ENCODE peak calls at places on chromosomes 6 and 20, in four cellular contexts. M is HCT116, B is neural progenitor cell, G is OCI-LY7. N is an unnamed sample. For H4K20me1, the result is how much of the 10 kb centered on the place peaks cover.

GRCh38 chr20:18056174-18057105 is 1.3 kb downstream of the OVOL2 start:
- DNase-seq in M (no peak), B (peak), G (no peak), N (peak)

GRCh38 chr20:25512709-25513108 is 72.6 kb downstream of the NINL start:
- DNase-seq in M (no peak), B (no peak), G (no peak), N (no peak)

GRCh38 chr6:45001663-45002062 is 326.5 kb upstream of the RUNX2 start:
- DNase-seq in M (no peak), B (no peak), G (no peak), N (no peak)

GRCh38 chr6:3749991-3750323 is 1.6 kb downstream of the PXDC1 start:
- DNase-seq in M (no peak), B (no peak), G (no peak), N (peak)

GRCh38 chr20:59708326-59708725 is 104.0 kb downstream of the PHACTR3 start:
- DNase-seq in M (no peak), B (no peak), G (no peak), N (no peak)

GRCh38 chr6:19896580-19897010 is 59.4 kb downstream of the ID4 start:
- DNase-seq in M (no peak), B (no peak), G (no peak), N (peak)

GRCh38 chr20:47785321-47785899 is at the start of gene SULF2:
- DNase-seq in M (no peak), B (peak), G (no peak), N (peak)

GRCh38 chr20:3383878-3384495 is 23.5 kb downstream of the DNAAF9 start:
- DNase-seq in M (no peak), B (no peak), G (no peak), N (no peak)

GRCh38 chr6:23963137-23963536 is 162.9 kb upstream of the NRSN1 start:
- DNase-seq in M (no peak), B (peak), G (no peak), N (peak)

GRCh38 chr6:155890409-155890808 is 434.8 kb upstream of the NOX3 start:
- DNase-seq in M (no peak), B (no peak), G (no peak), N (peak)

GRCh38 chr6:35731414-35731735 is 5.5 kb upstream of the ARMC12 start:
- DNase-seq in M (no peak), B (peak), G (peak), N (peak)

GRCh38 chr6:158068893-158069799 is 87.5 kb downstream of the SYNJ2 start:
- DNase-seq in M (no peak), B (no peak), G (no peak), N (peak)

GRCh38 chr20:1827974-1828785 is 67.0 kb upstream of the SIRPA start:
- DNase-seq in M (peak), B (peak), G (no peak), N (peak)

GRCh38 chr6:37784585-37784967 is 35.0 kb upstream of the ZFAND3 start:
- DNase-seq in M (no peak), B (peak), G (no peak), N (no peak)

GRCh38 chr6:119384444-119384843 is 34.9 kb upstream of the MAN1A1 start:
- DNase-seq in M (no peak), B (no peak), G (no peak), N (no peak)

GRCh38 chr6:106974999-106975698 is 620 bp upstream of the CD24 start:
- DNase-seq in M (no peak), B (peak), G (peak), N (peak)

GRCh38 chr20:25285856-25286798 is 38.2 kb downstream of the PYGB start:
- DNase-seq in M (no peak), B (no peak), G (no peak), N (no peak)

GRCh38 chr6:3697609-3698008 is 53.9 kb downstream of the PXDC1 start:
- DNase-seq in M (no peak), B (no peak), G (no peak), N (no peak)

GRCh38 chr6:51266569-51266968 is 447.9 kb downstream of the TFAP2B start:
- DNase-seq in M (no peak), B (no peak), G (no peak), N (no peak)

GRCh38 chr6:112934433-112935327 is 587.5 kb downstream of the RFPL4B start:
- DNase-seq in M (no peak), B (no peak), G (no peak), N (no peak)

GRCh38 chr6:163243083-163243482 is 171.4 kb upstream of the QKI start:
- DNase-seq in M (no peak), B (no peak), G (no peak), N (no peak)

GRCh38 chr20:45055056-45055455 is 45.9 kb downstream of the KCNS1 start:
- DNase-seq in M (no peak), B (no peak), G (no peak), N (no peak)

GRCh38 chr6:161407581-161407980 is 133.7 kb upstream of the AGPAT4 start:
- DNase-seq in M (no peak), B (peak), G (no peak), N (peak)

GRCh38 chr6:84082693-84083265 is 49.2 kb downstream of the MRAP2 start:
- DNase-seq in M (no peak), B (peak), G (no peak), N (no peak)

GRCh38 chr6:82248233-82248735 is 740 bp upstream of the IBTK start:
- DNase-seq in M (peak), B (peak), G (no peak), N (peak)

GRCh38 chr6:13006578-13007300 is 290.2 kb downstream of the PHACTR1 start:
- DNase-seq in M (no peak), B (no peak), G (no peak), N (peak)

GRCh38 chr20:15616626-15617025 is 956.6 kb downstream of the KIF16B start:
- DNase-seq in M (no peak), B (no peak), G (no peak), N (peak)

GRCh38 chr6:113842165-113842564 is 15.0 kb upstream of the MARCKS start:
- DNase-seq in M (no peak), B (no peak), G (no peak), N (no peak)

GRCh38 chr6:113428702-113429101 is 428.4 kb upstream of the MARCKS start:
- DNase-seq in M (no peak), B (no peak), G (no peak), N (no peak)

GRCh38 chr20:51446230-51446629 is 96.3 kb downstream of the NFATC2 start:
- DNase-seq in M (no peak), B (no peak), G (no peak), N (no peak)

GRCh38 chr6:118383924-118384323 is 164.2 kb upstream of the PLN start:
- DNase-seq in M (no peak), B (no peak), G (no peak), N (no peak)

DNA sequence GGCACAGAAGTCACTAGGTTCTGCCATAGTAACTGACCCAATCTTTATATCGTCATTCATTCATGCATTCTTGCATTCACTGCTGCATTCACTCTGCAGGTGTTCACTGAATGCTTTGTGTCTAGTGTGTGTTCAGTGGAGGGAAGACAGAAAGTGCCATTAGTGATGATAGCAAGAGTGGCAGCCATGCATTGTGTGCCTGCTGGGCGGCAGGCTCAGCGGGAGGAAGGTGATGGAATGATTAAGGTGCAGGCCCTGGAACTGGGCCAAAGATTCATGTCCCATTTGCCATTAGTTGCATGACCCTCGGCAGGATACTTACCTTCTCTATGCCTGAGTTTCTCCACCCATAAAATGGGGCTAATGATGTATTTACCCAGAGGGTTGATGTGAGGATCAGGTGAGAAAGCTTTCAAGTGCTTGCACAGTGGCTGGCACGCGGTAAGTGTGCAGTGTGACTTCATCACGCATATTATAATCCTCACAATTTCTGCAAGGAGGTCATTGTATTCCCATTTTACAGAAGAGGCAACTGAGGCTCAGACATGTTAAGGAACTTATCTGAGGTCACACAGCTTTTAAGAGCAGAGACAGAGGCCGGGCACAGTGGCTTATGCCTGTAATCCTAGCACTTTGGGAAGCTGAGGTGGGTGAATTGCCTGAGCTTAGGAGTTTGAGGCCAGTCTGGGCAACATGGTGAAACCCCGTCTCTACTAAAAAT is 40.2 kb downstream of the ITPR3 start:
- DNase-seq in M (no peak), B (no peak), G (no peak), N (no peak)
- TF ChIP-seq EZH2phosphoT487 in M (no peak), B (no peak), G (no peak), N (no peak)

GRCh38 chr6:53330137-53330536 is 18.6 kb downstream of the ELOVL5 start:
- DNase-seq in M (no peak), B (no peak), G (no peak), N (peak)
- H4K20me1 ChIP-seq in M (under half), B (half or more), G (under half), N (under half)

GRCh38 chr6:11722224-11722623 is 56.4 kb downstream of the ADTRP start:
- DNase-seq in M (no peak), B (no peak), G (no peak), N (no peak)

GRCh38 chr6:11727356-11727755 is 51.2 kb downstream of the ADTRP start:
- DNase-seq in M (no peak), B (no peak), G (no peak), N (no peak)

GRCh38 chr6:11718031-11718430 is 60.6 kb downstream of the ADTRP start:
- DNase-seq in M (no peak), B (no peak), G (no peak), N (no peak)

GRCh38 chr6:11718461-11718860 is 60.1 kb downstream of the ADTRP start:
- DNase-seq in M (no peak), B (no peak), G (no peak), N (no peak)

DNA sequence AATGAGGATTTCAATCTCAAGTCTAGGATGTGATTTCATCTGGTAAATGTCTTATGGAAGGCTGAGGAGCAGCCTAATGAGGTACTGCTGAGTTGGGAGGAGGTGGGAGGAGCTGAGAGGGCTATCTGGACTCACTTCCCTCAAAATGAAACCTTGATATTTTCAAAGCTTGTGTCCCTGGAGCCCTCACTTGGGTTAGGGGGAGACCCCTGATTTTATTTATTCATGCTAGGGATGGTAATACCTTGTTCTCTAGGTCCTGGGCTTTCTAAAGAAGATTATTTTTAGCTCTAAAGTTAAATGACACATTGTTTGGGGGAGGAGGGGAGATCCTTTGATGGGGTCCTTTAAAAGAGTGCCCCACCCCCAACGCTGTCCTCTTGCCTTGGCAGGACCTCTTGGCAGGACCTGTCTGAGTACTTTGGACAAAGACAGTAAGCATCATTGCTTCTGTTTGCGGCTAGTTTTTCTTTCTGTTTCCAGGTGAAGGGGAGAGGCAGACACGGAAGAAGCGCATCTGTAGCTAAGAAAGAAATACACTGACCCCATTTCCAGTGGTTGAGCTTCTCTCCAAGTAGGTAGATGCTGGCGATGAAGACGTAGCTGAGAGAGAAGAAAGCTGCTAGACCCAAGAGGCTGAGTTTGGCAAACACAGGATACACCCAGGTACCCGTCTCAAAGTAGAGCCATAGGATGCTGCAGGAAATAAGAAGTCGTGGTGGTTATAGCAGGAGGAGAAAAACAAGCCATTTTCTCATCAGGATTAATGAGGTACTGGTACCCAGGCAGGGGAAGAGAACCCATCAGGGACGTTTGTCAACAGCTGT is 55.6 kb downstream of the ADTRP start:
- DNase-seq in M (no peak), B (no peak), G (no peak), N (no peak)
- TF ChIP-seq EZH2phosphoT487 in M (no peak), B (no peak), G (no peak), N (no peak)

DNA sequence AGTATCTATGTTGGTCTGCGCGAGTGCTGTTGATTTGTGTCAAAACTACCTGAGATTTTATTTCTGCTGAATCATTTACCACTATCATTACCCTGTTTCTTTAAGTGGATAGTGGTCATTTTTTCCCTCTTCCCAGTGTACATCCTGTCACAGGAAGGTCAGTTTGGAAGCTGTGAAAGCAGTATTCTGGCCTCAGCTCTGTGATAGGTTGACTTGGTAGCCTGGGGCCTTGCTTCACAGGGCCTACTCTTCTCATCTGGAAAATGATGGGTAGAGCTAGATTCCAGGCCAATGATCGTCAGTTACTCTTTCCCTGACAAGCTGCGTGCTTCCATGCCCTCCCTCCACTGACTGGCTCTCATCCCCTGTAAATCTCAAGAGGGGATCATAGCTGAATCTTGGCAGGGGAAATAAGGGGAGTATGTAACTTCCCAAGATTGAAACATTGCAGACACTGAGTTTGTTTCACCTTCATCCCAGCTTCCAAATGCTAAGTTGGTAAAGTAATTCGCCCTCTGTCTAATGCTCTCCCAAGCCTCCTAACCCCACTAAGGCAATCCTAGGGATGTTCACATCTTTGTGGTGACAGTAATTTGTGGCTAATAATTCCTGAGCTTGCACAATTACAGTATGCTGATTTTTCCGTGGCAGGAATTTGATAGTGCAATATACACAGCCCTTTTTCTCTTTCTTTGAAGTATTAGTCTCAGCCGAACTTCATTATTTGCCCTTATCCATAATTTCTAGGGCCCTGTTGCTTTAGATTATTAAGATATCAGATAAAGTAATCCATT is 51.1 kb downstream of the VAPB start:
- DNase-seq in M (no peak), B (no peak), G (no peak), N (no peak)
- H4K20me1 ChIP-seq in M (under half), B (under half), G (under half), N (under half)

GRCh38 chr6:11826779-11827178 is 48.2 kb upstream of the ADTRP start:
- DNase-seq in M (no peak), B (no peak), G (no peak), N (no peak)

GRCh38 chr6:11830520-11830919 is 51.9 kb upstream of the ADTRP start:
- DNase-seq in M (no peak), B (no peak), G (no peak), N (no peak)

GRCh38 chr6:11831653-11832052 is 53.0 kb upstream of the ADTRP start:
- DNase-seq in M (no peak), B (no peak), G (no peak), N (no peak)

GRCh38 chr6:11828185-11828897 is 49.7 kb upstream of the ADTRP start:
- DNase-seq in M (no peak), B (no peak), G (peak), N (no peak)

GRCh38 chr6:11830105-11830504 is 51.5 kb upstream of the ADTRP start:
- DNase-seq in M (no peak), B (no peak), G (no peak), N (no peak)
- TF ChIP-seq EZH2phosphoT487 in M (no peak), B (no peak), G (no peak), N (no peak)

GRCh38 chr20:43938017-43938655 is 23.5 kb downstream of the TOX2 start:
- DNase-seq in M (no peak), B (no peak), G (no peak), N (no peak)
- H4K20me1 ChIP-seq in M (under half), B (under half), G (under half), N (under half)

GRCh38 chr6:131862486-131862885 is 54.7 kb downstream of the ENPP1 start:
- DNase-seq in M (no peak), B (no peak), G (no peak), N (peak)
- TF ChIP-seq EZH2phosphoT487 in M (no peak), B (no peak), G (no peak), N (no peak)

GRCh38 chr20:64010711-64011237 is 25.2 kb upstream of the C20orf204 start:
- DNase-seq in M (no peak), B (no peak), G (no peak), N (peak)
- H4K20me1 ChIP-seq in M (under half), B (under half), G (under half), N (under half)

GRCh38 chr6:29529956-29530355 is 29.6 kb downstream of the UBD start:
- DNase-seq in M (no peak), B (no peak), G (no peak), N (no peak)

GRCh38 chr6:29528988-29529560 is 30.5 kb downstream of the UBD start:
- DNase-seq in M (no peak), B (no peak), G (no peak), N (no peak)

GRCh38 chr6:29531668-29532067 is 27.9 kb downstream of the UBD start:
- DNase-seq in M (no peak), B (no peak), G (no peak), N (peak)

GRCh38 chr6:29530671-29531310 is 28.7 kb downstream of the UBD start:
- DNase-seq in M (no peak), B (no peak), G (no peak), N (no peak)

GRCh38 chr6:29532320-29532951 is 27.1 kb downstream of the UBD start:
- DNase-seq in M (no peak), B (no peak), G (no peak), N (no peak)
- TF ChIP-seq EZH2phosphoT487 in M (no peak), B (no peak), G (no peak), N (no peak)

N was measured in PC-3.